ENCODE peak calls at places on chromosome 16, in six cellular contexts. A, U, Q, O, T and K are unnamed samples.

GRCh38 chr16:53098526-53099317 is 43.9 kb downstream of the CHD9 start:
- DNase-seq in T (peak), A (peak), O (peak), U (peak), Q (no peak), K (peak)

GRCh38 chr16:67967183-67967955 is 1.1 kb downstream of the SLC12A4 start:
- DNase-seq in U (no peak), T (no peak), Q (no peak), A (no peak), O (peak), K (no peak)

GRCh38 chr16:57061084-57061905 is 31.1 kb upstream of the CPNE2 start:
- DNase-seq in A (peak), U (no peak), T (peak), Q (peak), O (no peak), K (peak)

GRCh38 chr16:21957687-21958346 is 4.7 kb downstream of the UQCRC2 start:
- DNase-seq in Q (no peak), U (no peak), T (no peak), A (no peak), O (no peak), K (no peak)

GRCh38 chr16:8512941-8513624 is 77.2 kb downstream of the TMEM114 start:
- DNase-seq in O (no peak), U (no peak), T (no peak), A (no peak), Q (no peak), K (no peak)

GRCh38 chr16:75048546-75048945 is 49.7 kb downstream of the ZNRF1 start:
- DNase-seq in U (no peak), O (no peak), Q (no peak), A (no peak), T (no peak), K (no peak)

GRCh38 chr16:66927918-66928649 is 2.7 kb upstream of the RRAD start:
- DNase-seq in O (no peak), T (no peak), Q (no peak), A (no peak), U (no peak), K (no peak)

GRCh38 chr16:83826146-83826913 is 18.6 kb downstream of the HSBP1 start:
- DNase-seq in Q (peak), T (peak), U (peak), A (peak), O (peak), K (peak)

GRCh38 chr16:75535901-75536300 is at the start of gene CHST5:
- DNase-seq in T (no peak), Q (no peak), O (no peak), A (no peak), U (no peak), K (no peak)

GRCh38 chr16:89410794-89411309 is 79.5 kb downstream of the ANKRD11 start:
- DNase-seq in Q (peak), U (no peak), T (peak), A (peak), O (peak), K (peak)

GRCh38 chr16:16062023-16062932 is 112.9 kb downstream of the ABCC1 start:
- DNase-seq in A (peak), T (peak), O (no peak), Q (no peak), U (no peak), K (no peak)

GRCh38 chr16:13062219-13062618 is 160.8 kb downstream of the SHISA9 start:
- DNase-seq in Q (no peak), A (no peak), O (no peak), U (no peak), T (no peak), K (no peak)

GRCh38 chr16:87119748-87120147 is 197.4 kb downstream of the C16orf95 start:
- DNase-seq in Q (no peak), U (no peak), O (no peak), T (no peak), A (no peak), K (no peak)

GRCh38 chr16:13453325-13453724 is 466.6 kb upstream of the ERCC4 start:
- DNase-seq in T (peak), O (no peak), U (peak), A (no peak), Q (no peak), K (no peak)

GRCh38 chr16:75288181-75288580 is 36.8 kb upstream of the BCAR1 start:
- DNase-seq in T (no peak), A (no peak), U (no peak), Q (no peak), O (no peak), K (no peak)

GRCh38 chr16:8109510-8110369 is 480.6 kb downstream of the TMEM114 start:
- DNase-seq in A (no peak), O (no peak), U (no peak), T (no peak), Q (no peak), K (no peak)

GRCh38 chr16:86499889-86500707 is 10.2 kb upstream of the FOXF1 start:
- DNase-seq in T (no peak), Q (no peak), O (no peak), U (no peak), A (no peak), K (no peak)